ENCODE peak calls at places on chromosomes 12 and 14, in five cellular contexts. X, M, D, F and L are unnamed samples.

GRCh38 chr12:63103489-63104131 is 47.4 kb downstream of the AVPR1A start:
- DNase-seq in X (no peak), M (no peak), D (no peak), F (peak; percentile 6), L (peak; percentile 28)

GRCh38 chr12:39990122-39991101 is 115.5 kb downstream of the SLC2A13 start:
- DNase-seq in X (peak; percentile 56), M (peak; percentile 27), D (no peak), F (peak; percentile 82), L (peak; percentile 42)

GRCh38 chr14:102189858-102190257 is 50.2 kb downstream of the WDR20 start:
- DNase-seq in X (no peak), M (no peak), D (no peak), F (no peak), L (no peak)

GRCh38 chr12:12180575-12180974 is 86.3 kb downstream of the LRP6 start:
- DNase-seq in X (no peak), M (no peak), D (no peak), F (no peak), L (no peak)

GRCh38 chr12:75690556-75690955 is 179.1 kb upstream of the KRR1 start:
- DNase-seq in X (no peak), M (no peak), D (peak; percentile 95), F (no peak), L (no peak)

GRCh38 chr12:65083581-65083980 is 37.5 kb downstream of the WIF1 start:
- DNase-seq in X (no peak), M (no peak), D (no peak), F (no peak), L (no peak)

GRCh38 chr12:26185532-26186320 is 9.6 kb upstream of the SSPN start:
- DNase-seq in X (no peak), M (no peak), D (no peak), F (no peak), L (no peak)

GRCh38 chr12:116370004-116370404 is 92.5 kb upstream of the MED13L start:
- DNase-seq in X (no peak), M (no peak), D (no peak), F (no peak), L (no peak)

GRCh38 chr12:68367136-68367535 is 35.0 kb upstream of the MDM1 start:
- DNase-seq in X (no peak), M (no peak), D (no peak), F (peak; percentile 19), L (no peak)

GRCh38 chr12:65634626-65635331 is 189.5 kb upstream of the HMGA2 start:
- DNase-seq in X (no peak), M (no peak), D (peak; percentile 53), F (no peak), L (no peak)

GRCh38 chr12:108308432-108308831 is 30.7 kb downstream of the CMKLR1 start:
- DNase-seq in X (no peak), M (peak; percentile 33), D (no peak), F (no peak), L (no peak)

GRCh38 chr14:32709072-32709471 is 229.6 kb upstream of the NPAS3 start:
- DNase-seq in X (no peak), M (peak; percentile 44), D (no peak), F (no peak), L (no peak)

GRCh38 chr14:35332517-35333346 is 40.5 kb downstream of the PSMA6 start:
- DNase-seq in X (no peak), M (no peak), D (no peak), F (peak; percentile 83), L (peak; percentile 48)

GRCh38 chr14:50697659-50698290 is 29.7 kb upstream of the SAV1 start:
- DNase-seq in X (no peak), M (no peak), D (no peak), F (no peak), L (no peak)

GRCh38 chr14:54854181-54854580 is 48.4 kb downstream of the GCH1 start:
- DNase-seq in X (no peak), M (no peak), D (no peak), F (no peak), L (no peak)

GRCh38 chr12:117093431-117093830 is 5.8 kb downstream of the TESC start:
- DNase-seq in X (no peak), M (no peak), D (no peak), F (no peak), L (no peak)

GRCh38 chr12:42590324-42590934 is 883 bp upstream of the PRICKLE1 start:
- DNase-seq in X (peak; percentile 50), M (peak; percentile 37), D (no peak), F (peak; percentile 5), L (peak; percentile 15)

GRCh38 chr12:102394200-102394599 is 86.2 kb downstream of the IGF1 start:
- DNase-seq in X (no peak), M (no peak), D (no peak), F (no peak), L (no peak)

GRCh38 chr12:107310621-107311020 is 217.3 kb upstream of the CRY1 start:
- DNase-seq in X (no peak), M (no peak), D (no peak), F (no peak), L (no peak)

GRCh38 chr14:47009615-47010014 is 358.0 kb upstream of the RPL10L start:
- DNase-seq in X (no peak), M (no peak), D (no peak), F (no peak), L (no peak)

GRCh38 chr14:106564058-106564643 is 1037.8 kb downstream of the TMEM121 start:
- DNase-seq in X (peak; percentile 57), M (no peak), D (no peak), F (peak; percentile 85), L (peak; percentile 62)

GRCh38 chr14:106848330-106849121 is 1322.1 kb downstream of the TMEM121 start:
- DNase-seq in X (no peak), M (no peak), D (no peak), F (peak; percentile 52), L (peak; percentile 28)

GRCh38 chr14:22472935-22473854 is 115.8 kb downstream of the DAD1 start:
- DNase-seq in X (no peak), M (no peak), D (no peak), F (no peak), L (peak; percentile 71)

GRCh38 chr12:47904647-47905312 is at the start of gene VDR:
- DNase-seq in X (peak; percentile 89), M (peak; percentile 65), D (no peak), F (peak; percentile 81), L (peak; percentile 92)

GRCh38 chr14:63200035-63200740 is 4.1 kb upstream of the RHOJ start:
- DNase-seq in X (no peak), M (peak; percentile 45), D (no peak), F (no peak), L (no peak)

GRCh38 chr14:38627163-38627562 is 371.3 kb upstream of the CLEC14A start:
- DNase-seq in X (no peak), M (no peak), D (no peak), F (no peak), L (no peak)

GRCh38 chr12:80936642-80937390 is 918 bp downstream of the LIN7A start:
- DNase-seq in X (peak; percentile 64), M (peak; percentile 49), D (no peak), F (no peak), L (peak; percentile 32)

GRCh38 chr14:49796025-49796424 is 28.1 kb downstream of the KLHDC2 start:
- DNase-seq in X (no peak), M (no peak), D (no peak), F (no peak), L (no peak)

GRCh38 chr14:106790189-106791036 is 1264.0 kb downstream of the TMEM121 start:
- DNase-seq in X (peak; percentile 83), M (peak; percentile 42), D (no peak), F (peak; percentile 92), L (peak; percentile 77)

DNA sequence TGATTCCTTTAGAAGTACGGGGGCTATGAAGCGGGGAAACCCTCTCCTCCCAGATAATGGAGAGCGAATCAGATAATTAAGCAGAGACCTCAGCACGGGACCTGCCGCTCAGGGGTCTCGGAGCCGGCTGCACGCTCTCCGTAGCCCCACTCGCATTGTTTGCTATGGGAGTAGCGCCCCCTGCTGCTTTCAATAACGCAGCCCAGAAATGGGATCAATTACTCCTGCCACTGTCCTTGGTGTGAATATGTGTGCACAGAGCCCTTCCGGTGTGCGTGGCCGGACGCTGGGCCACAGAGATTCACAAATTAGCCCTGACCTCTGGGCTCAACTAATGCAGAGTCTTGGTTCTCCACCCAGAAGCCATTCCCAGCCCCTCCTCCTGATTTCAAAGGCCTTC is 76.4 kb upstream of the TMEM132C start:
- DNase-seq in X (no peak), M (no peak), D (no peak), F (no peak), L (no peak)
- TF ChIP-seq CTCF in X (peak; percentile 15), M (no peak), D (no peak), F (peak; percentile 35), L (no peak)

GRCh38 chr12:93245543-93245942 is 132.2 kb upstream of the NUDT4 start:
- DNase-seq in X (no peak), M (no peak), D (no peak), F (peak; percentile 82), L (peak; percentile 62)

GRCh38 chr12:93243382-93243688 is 134.4 kb upstream of the NUDT4 start:
- DNase-seq in X (no peak), M (no peak), D (no peak), F (no peak), L (no peak)

GRCh38 chr12:93243689-93244513 is 133.8 kb upstream of the NUDT4 start:
- DNase-seq in X (no peak), M (no peak), D (no peak), F (peak; percentile 45), L (peak; percentile 23)

GRCh38 chr12:93244514-93245077 is 133.1 kb upstream of the NUDT4 start:
- DNase-seq in X (no peak), M (no peak), D (no peak), F (peak; percentile 71), L (peak; percentile 40)

GRCh38 chr12:93242154-93242958 is 135.4 kb upstream of the NUDT4 start:
- DNase-seq in X (no peak), M (no peak), D (no peak), F (no peak), L (no peak)
- TF ChIP-seq CTCF in X (no peak), M (no peak), D (no peak), F (no peak), L (no peak)

GRCh38 chr12:54214553-54215374 is 26.0 kb upstream of the SMUG1 start:
- DNase-seq in X (peak; percentile 90), M (peak; percentile 89), D (no peak), F (peak; percentile 95), L (peak; percentile 92)
- TF ChIP-seq CTCF in X (peak; percentile 98), M (peak; percentile 100), D (peak; percentile 99), F (peak; percentile 100), L (peak; percentile 99)

DNA sequence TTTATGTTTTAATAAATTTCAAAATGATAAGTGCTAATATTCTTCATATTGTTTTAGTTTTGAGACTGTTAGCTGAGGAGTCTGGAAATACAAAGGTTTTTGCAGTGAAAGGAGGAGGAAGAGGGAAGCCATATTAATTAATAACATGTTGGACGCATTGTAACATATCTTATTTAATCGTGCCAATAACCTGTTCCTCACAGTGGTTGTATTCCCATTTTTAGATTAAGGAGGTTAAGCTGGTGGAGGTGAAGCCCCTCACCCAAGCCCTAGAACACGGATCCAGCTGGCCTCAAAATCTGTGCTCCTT is 92.4 kb downstream of the EML1 start:
- DNase-seq in X (no peak), M (no peak), D (no peak), F (no peak), L (no peak)
- TF ChIP-seq CTCF in X (no peak), M (no peak), D (no peak), F (peak; percentile 49), L (no peak)

GRCh38 chr12:103884316-103884715 is 43.3 kb upstream of the NT5DC3 start:
- DNase-seq in X (no peak), M (no peak), D (no peak), F (peak; percentile 74), L (peak; percentile 65)
- TF ChIP-seq CTCF in X (peak; percentile 30), M (peak; percentile 13), D (peak; percentile 38), F (peak; percentile 72), L (peak; percentile 58)

GRCh38 chr14:76997257-76997970 is 31.1 kb downstream of the IRF2BPL start:
- DNase-seq in X (no peak), M (no peak), D (no peak), F (no peak), L (no peak)
- TF ChIP-seq CTCF in X (no peak), M (no peak), D (no peak), F (no peak), L (no peak)